ENCODE peak calls at places on chromosome 1, in four cellular contexts. X is H9, V is mesenchymal stem cell, K is neuronal stem cell. Q is an unnamed sample.

GRCh38 chr1:160853756-160854155 is 8.9 kb downstream of the CD244 start:
- DNase-seq in X (no peak), K (no peak), V (no peak), Q (no peak)

GRCh38 chr1:153238536-153238935 is 21.0 kb upstream of the LORICRIN start:
- DNase-seq in V (no peak), X (no peak), K (no peak), Q (no peak)

GRCh38 chr1:75954594-75954993 is 22.4 kb upstream of the ASB17 start:
- DNase-seq in K (no peak), V (no peak), X (no peak), Q (no peak)

GRCh38 chr1:108113496-108113895 is 86.6 kb downstream of the SLC25A24 start:
- DNase-seq in X (no peak), V (no peak), K (no peak), Q (no peak)

GRCh38 chr1:200306954-200307754 is 102.7 kb downstream of the ZNF281 start:
- DNase-seq in K (no peak), X (no peak), V (peak), Q (no peak)

GRCh38 chr1:109193653-109194590 is 19.8 kb upstream of the SARS1 start:
- DNase-seq in V (peak), K (peak), X (peak), Q (peak)

GRCh38 chr1:248818505-248819374 is 7.0 kb downstream of the SH3BP5L start:
- DNase-seq in V (no peak), K (no peak), X (no peak), Q (no peak)

GRCh38 chr1:229273507-229274232 is 2.8 kb downstream of the RAB4A start:
- DNase-seq in V (no peak), K (no peak), X (no peak), Q (no peak)

GRCh38 chr1:43850599-43851233 is 82.9 kb upstream of the ARTN start:
- DNase-seq in K (no peak), V (no peak), X (no peak), Q (no peak)

GRCh38 chr1:87333692-87334347 is 5.1 kb downstream of the LMO4 start:
- DNase-seq in V (peak), K (no peak), X (no peak), Q (no peak)

GRCh38 chr1:231931846-231932454 is 305.4 kb downstream of the DISC1 start:
- DNase-seq in X (peak), K (no peak), V (no peak), Q (peak)

GRCh38 chr1:231931146-231931545 is 304.6 kb downstream of the DISC1 start:
- DNase-seq in V (no peak), K (no peak), X (no peak), Q (no peak)

GRCh38 chr1:231935856-231936255 is 309.3 kb downstream of the DISC1 start:
- DNase-seq in K (no peak), V (no peak), X (no peak), Q (no peak)

GRCh38 chr1:231934797-231935196 is 308.2 kb downstream of the DISC1 start:
- DNase-seq in V (no peak), X (no peak), K (no peak), Q (no peak)

GRCh38 chr1:231933711-231934626 is 307.4 kb downstream of the DISC1 start:
- DNase-seq in K (no peak), X (no peak), V (no peak), Q (no peak)
- H3K27ac ChIP-seq in K (no peak), X (no peak), V (no peak), Q (no peak)

DNA sequence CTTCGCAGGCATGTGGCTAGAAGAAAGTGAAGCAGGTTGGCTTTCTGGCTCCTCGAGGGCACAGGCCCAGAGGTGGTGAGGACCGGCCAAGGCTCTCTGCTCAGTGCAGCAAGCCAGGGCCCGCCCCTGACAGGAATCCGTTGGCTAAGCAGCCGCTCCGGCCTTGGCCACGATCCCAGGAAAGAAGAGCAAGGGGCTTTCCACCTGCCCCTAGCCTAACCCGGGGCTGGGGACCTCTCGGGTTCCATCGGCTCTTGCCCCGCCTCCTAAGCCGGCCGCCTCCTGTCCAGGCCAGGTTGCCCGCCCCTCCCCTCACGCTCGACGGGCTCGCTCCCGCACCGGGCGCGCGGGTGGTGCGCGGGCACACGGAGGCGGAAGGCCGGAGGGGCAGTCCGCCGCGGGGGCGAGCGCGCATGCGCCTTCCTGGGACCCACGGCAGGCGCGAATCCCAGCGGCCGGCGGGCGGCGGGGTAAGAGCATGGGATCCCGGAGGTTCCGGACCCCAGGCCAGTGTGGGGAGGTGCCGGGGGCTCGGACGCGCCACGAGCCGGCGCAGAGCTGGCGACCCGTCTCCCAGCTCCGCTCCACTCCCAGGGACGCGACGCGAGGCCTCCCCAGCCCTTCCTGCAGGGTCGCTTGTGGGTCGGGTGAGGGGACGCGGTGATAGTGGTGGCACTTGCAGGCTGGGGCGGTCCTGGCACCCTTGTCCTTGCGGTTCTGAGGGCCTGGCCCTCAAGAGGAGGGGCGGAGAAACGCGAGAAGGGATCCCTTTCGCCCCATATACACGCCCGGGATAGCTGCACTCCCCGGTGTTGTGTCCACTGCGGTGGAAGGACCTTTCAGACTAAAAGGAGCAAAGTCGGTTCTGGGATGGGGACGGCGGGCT is at the start of gene ALG6:
- DNase-seq in K (peak), X (peak), V (peak), Q (peak)
- H2BK12ac ChIP-seq in K (no peak), X (no peak), V (peak), Q (peak)

GRCh38 chr1:223717695-223718363 is 5.5 kb downstream of the CAPN2 start:
- DNase-seq in K (no peak), X (no peak), V (no peak), Q (no peak)
- H3K27ac ChIP-seq in K (peak), X (no peak), V (peak), Q (no peak)

GRCh38 chr1:85581802-85582686 is 1.5 kb downstream of the CCN1 start:
- DNase-seq in X (peak), V (peak), K (no peak), Q (peak)

GRCh38 chr1:85580046-85580411 is 532 bp upstream of the CCN1 start:
- DNase-seq in K (no peak), X (no peak), V (peak), Q (no peak)

GRCh38 chr1:85582687-85583354 is 2.3 kb downstream of the CCN1 start:
- DNase-seq in V (peak), K (no peak), X (no peak), Q (peak)

GRCh38 chr1:85579619-85580018 is 942 bp upstream of the CCN1 start:
- DNase-seq in V (peak), X (peak), K (peak), Q (no peak)

DNA sequence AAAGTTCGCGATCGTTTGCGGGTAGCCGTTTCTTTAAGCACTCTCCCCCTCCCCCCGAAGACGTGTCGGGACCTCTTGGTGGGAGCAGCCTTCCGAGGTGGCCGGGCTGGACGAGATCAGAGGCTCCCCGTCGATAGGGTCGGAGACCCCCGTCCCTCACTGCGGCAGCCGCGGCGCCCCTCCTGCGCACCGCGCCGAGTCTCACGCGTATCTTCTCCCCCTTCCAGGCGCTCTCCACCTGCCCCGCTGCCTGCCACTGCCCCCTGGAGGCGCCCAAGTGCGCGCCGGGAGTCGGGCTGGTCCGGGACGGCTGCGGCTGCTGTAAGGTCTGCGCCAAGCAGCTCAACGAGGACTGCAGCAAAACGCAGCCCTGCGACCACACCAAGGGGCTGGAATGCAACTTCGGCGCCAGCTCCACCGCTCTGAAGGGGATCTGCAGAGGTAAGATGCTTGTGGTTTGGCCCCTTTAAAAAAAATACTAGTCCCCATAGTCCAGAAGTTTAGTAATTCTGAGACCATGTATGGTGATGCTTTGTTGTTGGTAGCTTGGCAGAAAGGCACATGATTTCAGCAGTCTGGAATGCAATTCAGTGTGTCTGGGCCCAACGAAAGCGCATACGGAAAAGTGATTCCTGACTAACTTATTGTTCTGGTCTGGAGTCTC is 709 bp downstream of the CCN1 start:
- DNase-seq in X (peak), K (peak), V (peak), Q (peak)
- H2BK12ac ChIP-seq in X (no peak), K (no peak), V (no peak), Q (peak)

DNA sequence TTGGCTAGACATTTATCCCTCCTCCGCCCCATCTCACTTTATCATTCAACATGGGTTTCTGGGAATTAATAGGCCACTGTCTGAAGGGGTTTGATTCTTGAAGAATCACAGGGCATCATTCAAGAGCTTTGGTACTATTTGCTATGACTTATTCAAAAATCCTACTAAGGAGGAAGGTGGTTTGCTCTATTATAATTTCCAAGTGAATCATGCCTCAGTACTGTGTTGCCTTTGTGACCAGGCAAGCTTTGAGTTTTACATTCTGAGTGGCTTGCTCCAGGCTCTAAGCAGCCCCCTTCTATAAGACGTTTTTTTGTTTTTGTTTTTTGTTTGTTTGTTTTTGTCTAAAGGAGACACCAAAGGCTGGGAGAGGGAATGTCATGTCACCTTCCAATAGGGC is 2.6 kb downstream of the C1orf21 start:
- DNase-seq in V (no peak), K (no peak), X (no peak), Q (no peak)
- H3K27ac ChIP-seq in V (no peak), K (no peak), X (no peak), Q (no peak)

GRCh38 chr1:51417496-51418383 is 87.4 kb upstream of the TTC39A start:
- DNase-seq in X (no peak), K (no peak), V (peak), Q (no peak)
- H2BK12ac ChIP-seq in X (no peak), K (no peak), V (no peak), Q (no peak)